ENCODE peak calls at places on chromosomes 5 and 9, in eight cellular contexts. One of them, this sample, is unnamed.

GRCh38 chr5:32138839-32139493 is 35.2 kb downstream of the GOLPH3 start:
- DNase-seq in MM.1S: no peak
- DNase-seq in transverse colon: no peak
- DNase-seq in AG10803: no peak
- DNase-seq in A549: no peak
- DNase-seq in GM06990: no peak
- DNase-seq in CD8-positive, alpha-beta T cell: peak; percentile 16
- DNase-seq in cardiac muscle cell: no peak
- DNase-seq in this sample: no peak

GRCh38 chr9:87292449-87293191 is 205.0 kb upstream of the DAPK1 start:
- DNase-seq in MM.1S: no peak
- DNase-seq in GM06990: no peak
- DNase-seq in AG10803: peak; percentile 61
- DNase-seq in transverse colon: no peak
- DNase-seq in CD8-positive, alpha-beta T cell: no peak
- DNase-seq in cardiac muscle cell: no peak
- DNase-seq in A549: no peak
- DNase-seq in this sample: no peak

GRCh38 chr5:42586625-42587024 is 163.4 kb downstream of the GHR start:
- DNase-seq in CD8-positive, alpha-beta T cell: no peak
- DNase-seq in AG10803: no peak
- DNase-seq in transverse colon: no peak
- DNase-seq in GM06990: no peak
- DNase-seq in A549: no peak
- DNase-seq in MM.1S: no peak
- DNase-seq in cardiac muscle cell: peak; percentile 37
- DNase-seq in this sample: no peak

GRCh38 chr5:73135429-73136276 is 15.3 kb downstream of the TMEM171 start:
- DNase-seq in A549: peak; percentile 40
- DNase-seq in AG10803: peak; percentile 67
- DNase-seq in CD8-positive, alpha-beta T cell: no peak
- DNase-seq in MM.1S: peak; percentile 16
- DNase-seq in cardiac muscle cell: peak; percentile 62
- DNase-seq in transverse colon: no peak
- DNase-seq in GM06990: no peak
- DNase-seq in this sample: no peak

GRCh38 chr5:35736280-35736679 is 118.6 kb downstream of the SPEF2 start:
- DNase-seq in GM06990: no peak
- DNase-seq in transverse colon: no peak
- DNase-seq in MM.1S: no peak
- DNase-seq in AG10803: no peak
- DNase-seq in CD8-positive, alpha-beta T cell: no peak
- DNase-seq in cardiac muscle cell: no peak
- DNase-seq in A549: no peak
- DNase-seq in this sample: no peak

GRCh38 chr5:26889810-26890209 is 148.6 kb downstream of the CDH9 start:
- DNase-seq in cardiac muscle cell: no peak
- DNase-seq in transverse colon: no peak
- DNase-seq in MM.1S: peak; percentile 56
- DNase-seq in A549: no peak
- DNase-seq in AG10803: no peak
- DNase-seq in CD8-positive, alpha-beta T cell: no peak
- DNase-seq in GM06990: no peak
- DNase-seq in this sample: no peak

GRCh38 chr9:98410185-98410697 is 154.8 kb upstream of the TBC1D2 start:
- DNase-seq in CD8-positive, alpha-beta T cell: no peak
- DNase-seq in MM.1S: no peak
- DNase-seq in GM06990: no peak
- DNase-seq in transverse colon: no peak
- DNase-seq in A549: no peak
- DNase-seq in AG10803: peak; percentile 93
- DNase-seq in cardiac muscle cell: peak; percentile 83
- DNase-seq in this sample: peak; percentile 69

GRCh38 chr5:10797246-10797645 is 36.2 kb upstream of the DAP start:
- DNase-seq in cardiac muscle cell: no peak
- DNase-seq in CD8-positive, alpha-beta T cell: no peak
- DNase-seq in A549: no peak
- DNase-seq in transverse colon: no peak
- DNase-seq in MM.1S: no peak
- DNase-seq in GM06990: no peak
- DNase-seq in AG10803: peak; percentile 15
- DNase-seq in this sample: no peak

GRCh38 chr5:60261732-60262131 is 368.2 kb upstream of the PDE4D start:
- DNase-seq in cardiac muscle cell: no peak
- DNase-seq in AG10803: no peak
- DNase-seq in transverse colon: no peak
- DNase-seq in MM.1S: no peak
- DNase-seq in GM06990: no peak
- DNase-seq in A549: no peak
- DNase-seq in CD8-positive, alpha-beta T cell: no peak
- DNase-seq in this sample: no peak

GRCh38 chr5:73899916-73900315 is 273.9 kb downstream of the ARHGEF28 start:
- DNase-seq in GM06990: no peak
- DNase-seq in cardiac muscle cell: no peak
- DNase-seq in MM.1S: no peak
- DNase-seq in A549: no peak
- DNase-seq in AG10803: no peak
- DNase-seq in CD8-positive, alpha-beta T cell: no peak
- DNase-seq in transverse colon: no peak
- DNase-seq in this sample: no peak

GRCh38 chr5:142839711-142840441 is 69.7 kb downstream of the ARHGAP26 start:
- DNase-seq in cardiac muscle cell: no peak
- DNase-seq in transverse colon: peak; percentile 35
- DNase-seq in MM.1S: no peak
- DNase-seq in A549: no peak
- DNase-seq in AG10803: peak; percentile 90
- DNase-seq in CD8-positive, alpha-beta T cell: no peak
- DNase-seq in GM06990: no peak
- DNase-seq in this sample: no peak

GRCh38 chr9:80191108-80191507 is 619.3 kb downstream of the TLE4 start:
- DNase-seq in AG10803: no peak
- DNase-seq in GM06990: no peak
- DNase-seq in CD8-positive, alpha-beta T cell: no peak
- DNase-seq in cardiac muscle cell: no peak
- DNase-seq in MM.1S: no peak
- DNase-seq in A549: no peak
- DNase-seq in transverse colon: no peak
- DNase-seq in this sample: no peak

GRCh38 chr5:180373475-180374269 is 20.5 kb upstream of the GFPT2 start:
- DNase-seq in CD8-positive, alpha-beta T cell: no peak
- DNase-seq in cardiac muscle cell: no peak
- DNase-seq in GM06990: no peak
- DNase-seq in MM.1S: no peak
- DNase-seq in A549: no peak
- DNase-seq in AG10803: no peak
- DNase-seq in transverse colon: no peak
- DNase-seq in this sample: no peak

GRCh38 chr5:62192958-62193357 is 113.0 kb upstream of the KIF2A start:
- DNase-seq in MM.1S: no peak
- DNase-seq in AG10803: no peak
- DNase-seq in CD8-positive, alpha-beta T cell: no peak
- DNase-seq in cardiac muscle cell: no peak
- DNase-seq in A549: no peak
- DNase-seq in transverse colon: no peak
- DNase-seq in GM06990: no peak
- DNase-seq in this sample: no peak

GRCh38 chr9:113582698-113583200 is 119.2 kb downstream of the RGS3 start:
- DNase-seq in transverse colon: no peak
- DNase-seq in CD8-positive, alpha-beta T cell: no peak
- DNase-seq in GM06990: no peak
- DNase-seq in cardiac muscle cell: no peak
- DNase-seq in MM.1S: no peak
- DNase-seq in AG10803: no peak
- DNase-seq in A549: no peak
- DNase-seq in this sample: no peak
- H3K4me3 ChIP-seq in transverse colon: no peak overlapping the region
- H3K4me3 ChIP-seq in CD8-positive, alpha-beta T cell: no peak overlapping the region
- H3K4me3 ChIP-seq in GM06990: no peak overlapping the region
- H3K4me3 ChIP-seq in cardiac muscle cell: no peak overlapping the region
- H3K4me3 ChIP-seq in MM.1S: no peak overlapping the region
- H3K4me3 ChIP-seq in AG10803: no peak overlapping the region
- H3K4me3 ChIP-seq in A549: no peak overlapping the region
- H3K4me3 ChIP-seq in this sample: no peak overlapping the region

GRCh38 chr5:140795259-140795641 is 598 bp downstream of the PCDHA2 start:
- DNase-seq in CD8-positive, alpha-beta T cell: no peak
- DNase-seq in MM.1S: peak; percentile 25
- DNase-seq in transverse colon: no peak
- DNase-seq in GM06990: no peak
- DNase-seq in AG10803: no peak
- DNase-seq in cardiac muscle cell: peak; percentile 32
- DNase-seq in A549: peak; percentile 51
- DNase-seq in this sample: no peak
- TF ChIP-seq CTCF in CD8-positive, alpha-beta T cell: no peak
- TF ChIP-seq CTCF in MM.1S: peak; percentile 39
- TF ChIP-seq CTCF in transverse colon: no peak
- TF ChIP-seq CTCF in GM06990: no peak
- TF ChIP-seq CTCF in AG10803: peak; percentile 36
- TF ChIP-seq CTCF in cardiac muscle cell: peak; percentile 13
- TF ChIP-seq CTCF in A549: no peak
- TF ChIP-seq CTCF in this sample: peak; percentile 14

DNA sequence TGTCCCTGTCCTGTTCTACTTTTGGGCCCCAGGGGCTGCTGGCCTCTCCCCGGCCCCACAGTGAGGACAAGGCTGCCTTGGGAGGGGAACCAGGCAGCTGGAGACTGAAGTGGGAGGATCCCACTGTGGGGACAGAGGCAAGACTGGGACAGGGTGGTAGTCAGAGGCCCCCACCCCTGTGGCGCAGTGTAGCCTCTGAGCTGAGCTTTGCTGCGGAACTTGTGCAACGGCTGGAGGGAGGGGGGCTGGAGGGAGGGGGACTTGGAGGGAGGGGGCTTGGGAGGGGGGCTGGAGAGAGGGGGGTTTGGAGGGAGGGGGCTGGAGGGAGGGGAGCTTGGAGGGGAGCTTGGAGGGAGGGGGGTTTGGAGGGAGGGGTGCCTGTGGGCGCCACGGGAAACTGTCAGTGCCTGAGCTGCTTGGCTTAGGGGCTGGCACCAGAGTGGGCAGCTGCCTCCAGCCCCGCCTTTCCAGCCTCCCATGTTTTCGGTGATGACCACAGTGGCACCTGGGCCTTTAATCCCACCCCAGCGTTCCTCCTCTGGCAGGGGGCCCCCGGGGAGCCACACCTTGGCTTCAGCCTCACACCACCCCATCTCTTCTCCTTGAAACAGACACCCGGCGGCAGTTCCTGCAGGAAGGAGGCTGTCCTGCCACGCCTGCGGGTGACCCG is 2.3 kb upstream of the FUT7 start:
- DNase-seq in CD8-positive, alpha-beta T cell: no peak
- DNase-seq in cardiac muscle cell: no peak
- DNase-seq in GM06990: no peak
- DNase-seq in MM.1S: no peak
- DNase-seq in AG10803: no peak
- DNase-seq in transverse colon: peak; percentile 73
- DNase-seq in A549: no peak
- DNase-seq in this sample: no peak
- H3K4me3 ChIP-seq in CD8-positive, alpha-beta T cell: peak overlapping the region; percentile 48
- H3K4me3 ChIP-seq in cardiac muscle cell: no peak overlapping the region
- H3K4me3 ChIP-seq in GM06990: peak overlapping the region; percentile 51
- H3K4me3 ChIP-seq in MM.1S: no peak overlapping the region
- H3K4me3 ChIP-seq in AG10803: no peak overlapping the region
- H3K4me3 ChIP-seq in transverse colon: no peak overlapping the region
- H3K4me3 ChIP-seq in A549: no peak overlapping the region
- H3K4me3 ChIP-seq in this sample: no peak overlapping the region

GRCh38 chr9:126366366-126367011 is 39.9 kb downstream of the MVB12B start:
- DNase-seq in GM06990: no peak
- DNase-seq in A549: no peak
- DNase-seq in transverse colon: peak; percentile 64
- DNase-seq in AG10803: peak; percentile 29
- DNase-seq in MM.1S: no peak
- DNase-seq in CD8-positive, alpha-beta T cell: no peak
- DNase-seq in cardiac muscle cell: no peak
- DNase-seq in this sample: no peak

GRCh38 chr9:126367646-126368419 is 41.2 kb downstream of the MVB12B start:
- DNase-seq in CD8-positive, alpha-beta T cell: no peak
- DNase-seq in cardiac muscle cell: no peak
- DNase-seq in MM.1S: no peak
- DNase-seq in GM06990: no peak
- DNase-seq in AG10803: no peak
- DNase-seq in A549: no peak
- DNase-seq in transverse colon: peak; percentile 83
- DNase-seq in this sample: no peak

GRCh38 chr9:126363847-126364671 is 37.4 kb downstream of the MVB12B start:
- DNase-seq in CD8-positive, alpha-beta T cell: no peak
- DNase-seq in GM06990: no peak
- DNase-seq in MM.1S: no peak
- DNase-seq in transverse colon: peak; percentile 56
- DNase-seq in cardiac muscle cell: no peak
- DNase-seq in A549: no peak
- DNase-seq in AG10803: no peak
- DNase-seq in this sample: no peak

GRCh38 chr9:126367139-126367538 is 40.5 kb downstream of the MVB12B start:
- DNase-seq in cardiac muscle cell: no peak
- DNase-seq in transverse colon: no peak
- DNase-seq in MM.1S: no peak
- DNase-seq in GM06990: no peak
- DNase-seq in AG10803: no peak
- DNase-seq in CD8-positive, alpha-beta T cell: no peak
- DNase-seq in A549: no peak
- DNase-seq in this sample: no peak

DNA sequence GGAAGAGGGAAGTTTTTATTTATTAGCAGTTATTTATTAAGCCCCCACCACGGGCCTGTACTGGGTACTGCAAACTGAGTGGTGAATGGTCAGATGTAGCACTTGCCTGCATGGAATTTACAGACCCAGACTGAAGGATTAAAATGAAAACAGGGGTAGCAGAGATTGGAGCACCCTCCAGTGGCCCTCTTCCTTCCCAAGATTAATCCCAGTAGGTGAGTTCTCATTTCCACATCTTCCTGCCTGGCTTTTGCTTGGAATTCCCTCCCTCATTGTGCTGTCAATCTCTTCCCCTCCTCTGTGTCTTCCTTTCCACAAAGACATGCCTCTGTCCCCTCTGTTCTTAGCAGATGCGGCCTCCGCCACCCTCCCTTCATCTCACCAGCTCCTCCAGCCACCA is 39.2 kb downstream of the MVB12B start:
- DNase-seq in cardiac muscle cell: no peak
- DNase-seq in GM06990: no peak
- DNase-seq in AG10803: no peak
- DNase-seq in A549: no peak
- DNase-seq in MM.1S: no peak
- DNase-seq in transverse colon: no peak
- DNase-seq in CD8-positive, alpha-beta T cell: no peak
- DNase-seq in this sample: no peak
- TF ChIP-seq CTCF in cardiac muscle cell: no peak
- TF ChIP-seq CTCF in GM06990: no peak
- TF ChIP-seq CTCF in AG10803: no peak
- TF ChIP-seq CTCF in A549: no peak
- TF ChIP-seq CTCF in MM.1S: no peak
- TF ChIP-seq CTCF in transverse colon: no peak
- TF ChIP-seq CTCF in CD8-positive, alpha-beta T cell: no peak
- TF ChIP-seq CTCF in this sample: no peak

GRCh38 chr5:63535840-63536602 is 426.2 kb downstream of the HTR1A start:
- DNase-seq in GM06990: no peak
- DNase-seq in cardiac muscle cell: no peak
- DNase-seq in transverse colon: no peak
- DNase-seq in AG10803: no peak
- DNase-seq in MM.1S: no peak
- DNase-seq in A549: no peak
- DNase-seq in CD8-positive, alpha-beta T cell: no peak
- DNase-seq in this sample: no peak
- H3K4me3 ChIP-seq in GM06990: no peak overlapping the region
- H3K4me3 ChIP-seq in cardiac muscle cell: no peak overlapping the region
- H3K4me3 ChIP-seq in transverse colon: no peak overlapping the region
- H3K4me3 ChIP-seq in AG10803: no peak overlapping the region
- H3K4me3 ChIP-seq in MM.1S: no peak overlapping the region
- H3K4me3 ChIP-seq in A549: no peak overlapping the region
- H3K4me3 ChIP-seq in CD8-positive, alpha-beta T cell: no peak overlapping the region
- H3K4me3 ChIP-seq in this sample: no peak overlapping the region

This sample was measured in BJ.